ENCODE peak calls at places on chromosomes 13 and 19, in nine cellular contexts. H, X, S, W, A, L, K, Y and R are unnamed samples.

GRCh38 chr19:42626181-42626580 is 31.5 kb upstream of the CEACAM8 start:
- DNase-seq in H (no peak), X (no peak), W (no peak), Y (no peak), A (no peak), K (no peak), S (no peak), L (no peak), R (no peak)

GRCh38 chr19:52221031-52221430 is 31.2 kb downstream of the PPP2R1A start:
- DNase-seq in H (no peak), K (no peak), A (no peak), Y (no peak), X (no peak), S (no peak), W (no peak), L (no peak), R (no peak)

GRCh38 chr13:110023729-110024645 is 237.6 kb upstream of the IRS2 start:
- DNase-seq in A (no peak), S (no peak), L (peak), K (no peak), W (no peak), X (no peak), H (peak), Y (peak), R (no peak)

GRCh38 chr19:1747285-1748114 is 5.8 kb upstream of the ONECUT3 start:
- DNase-seq in W (peak), K (peak), S (no peak), A (no peak), L (peak), Y (peak), X (no peak), H (peak), R (peak)

GRCh38 chr19:2043269-2043641 is 7.8 kb downstream of the MKNK2 start:
- DNase-seq in K (no peak), Y (peak), W (no peak), L (no peak), X (no peak), A (no peak), H (no peak), S (peak), R (no peak)

GRCh38 chr13:49585220-49586157 is at the start of gene RCBTB1:
- DNase-seq in S (peak), W (peak), H (peak), L (peak), Y (peak), X (peak), A (peak), K (peak), R (peak)

GRCh38 chr19:1864480-1865171 is 1.2 kb upstream of the KLF16 start:
- DNase-seq in X (peak), Y (peak), S (peak), H (peak), K (no peak), L (peak), A (peak), W (no peak), R (no peak)

GRCh38 chr19:5434351-5434917 is 20.8 kb upstream of the ZNRF4 start:
- DNase-seq in S (no peak), K (no peak), X (no peak), H (no peak), Y (no peak), W (no peak), A (no peak), L (no peak), R (peak)

GRCh38 chr19:29967623-29968022 is 25.6 kb downstream of the URI1 start:
- DNase-seq in L (peak), A (no peak), Y (no peak), H (peak), W (no peak), X (peak), S (peak), K (no peak), R (peak)

GRCh38 chr13:71871844-71872243 is 4.8 kb upstream of the DACH1 start:
- DNase-seq in Y (no peak), L (no peak), K (no peak), W (no peak), S (no peak), A (no peak), X (no peak), H (no peak), R (no peak)

GRCh38 chr13:74039154-74039553 is 95.0 kb downstream of the KLF12 start:
- DNase-seq in W (no peak), Y (no peak), K (no peak), X (no peak), L (no peak), A (no peak), H (no peak), S (no peak), R (no peak)

GRCh38 chr19:29665215-29665825 is at the start of gene PLEKHF1:
- DNase-seq in K (peak), X (peak), W (peak), H (peak), Y (peak), S (peak), A (peak), L (peak), R (peak)

GRCh38 chr13:76683854-76684253 is 202.4 kb downstream of the KCTD12 start:
- DNase-seq in H (peak), S (no peak), Y (no peak), K (no peak), W (no peak), X (no peak), A (no peak), L (no peak), R (no peak)

GRCh38 chr13:40664100-40665060 is 2.1 kb downstream of the FOXO1 start:
- DNase-seq in H (peak), W (peak), Y (peak), K (peak), X (peak), L (peak), A (peak), S (peak), R (peak)

GRCh38 chr19:44303976-44304568 is 753 bp downstream of the ZNF235 start:
- DNase-seq in Y (peak), L (no peak), S (peak), X (peak), A (no peak), H (no peak), K (no peak), W (no peak), R (peak)

GRCh38 chr13:99426426-99426825 is 74.8 kb upstream of the TM9SF2 start:
- DNase-seq in W (no peak), S (no peak), A (no peak), Y (no peak), H (no peak), X (no peak), K (no peak), L (no peak), R (no peak)

GRCh38 chr19:48560095-48560530 is 8.1 kb downstream of the SULT2B1 start:
- DNase-seq in Y (peak), A (no peak), L (no peak), K (no peak), W (no peak), S (no peak), X (peak), H (no peak), R (no peak)

GRCh38 chr19:43316591-43317319 is 36.7 kb upstream of the CD177 start:
- DNase-seq in Y (peak), K (no peak), H (peak), A (peak), S (no peak), L (peak), W (no peak), X (peak), R (no peak)

GRCh38 chr13:33480561-33480960 is 195.0 kb upstream of the STARD13 start:
- DNase-seq in K (no peak), X (no peak), A (no peak), H (no peak), Y (no peak), S (no peak), W (no peak), L (peak), R (no peak)

GRCh38 chr13:23899555-23899954 is 2.3 kb upstream of the C1QTNF9B start:
- DNase-seq in Y (peak), K (no peak), W (no peak), H (peak), A (peak), L (peak), S (peak), X (peak), R (peak)

GRCh38 chr13:80199067-80199466 is 141.9 kb downstream of the SPRY2 start:
- DNase-seq in W (no peak), S (no peak), Y (no peak), K (no peak), X (no peak), A (no peak), H (no peak), L (no peak), R (no peak)

GRCh38 chr19:15331419-15332310 is 674 bp downstream of the BRD4 start:
- DNase-seq in S (peak), W (peak), Y (peak), X (no peak), A (peak), L (peak), K (peak), H (peak), R (no peak)

GRCh38 chr19:54231077-54231931 is 8.5 kb upstream of the LILRB3 start:
- DNase-seq in Y (peak), H (peak), W (peak), S (peak), X (peak), L (peak), K (peak), A (peak), R (peak)

GRCh38 chr19:46015080-46015960 is 7.5 kb downstream of the PGLYRP1 start:
- DNase-seq in A (no peak), L (no peak), K (peak), X (no peak), W (peak), H (peak), S (peak), Y (peak), R (no peak)

GRCh38 chr13:75421987-75422386 is 60.0 kb downstream of the TBC1D4 start:
- DNase-seq in W (no peak), S (no peak), A (no peak), H (no peak), K (no peak), Y (no peak), X (no peak), L (peak), R (no peak)

GRCh38 chr13:43237616-43238015 is 214.2 kb downstream of the DNAJC15 start:
- DNase-seq in Y (no peak), X (no peak), H (no peak), W (no peak), L (no peak), K (no peak), A (no peak), S (no peak), R (no peak)

GRCh38 chr13:113353254-113353653 is 10.7 kb downstream of the GRTP1 start:
- DNase-seq in H (no peak), W (no peak), S (no peak), Y (no peak), A (no peak), L (no peak), X (no peak), K (no peak), R (no peak)

GRCh38 chr19:13492128-13492527 is 14.2 kb downstream of the CACNA1A start:
- DNase-seq in A (no peak), L (peak), S (no peak), H (peak), X (no peak), W (no peak), Y (no peak), K (no peak), R (peak)

GRCh38 chr19:49362926-49363264 is 679 bp upstream of the TEAD2 start:
- DNase-seq in W (no peak), L (no peak), A (no peak), S (peak), Y (no peak), X (no peak), H (peak), K (no peak), R (peak)

GRCh38 chr13:91133941-91134772 is 213.3 kb upstream of the MIR17HG start:
- DNase-seq in L (peak), X (peak), A (peak), Y (peak), S (peak), W (no peak), H (peak), K (no peak), R (peak)